ENCODE peak calls at places on chromosomes 4 and X, in seven cellular contexts. R is AG09309, V is endodermal cell, H is GM12865, S is left ventricle myocardium inferior, U is GM10248, L is Caco-2. M is an unnamed sample.

GRCh38 chr4:102599455-102599854 is 98.3 kb downstream of the NFKB1 start:
- DNase-seq in V (no peak), R (no peak), H (no peak), S (no peak), L (no peak), U (no peak), M (no peak)

GRCh38 chr4:77665381-77666069 is 59.9 kb downstream of the CXCL13 start:
- DNase-seq in R (no peak), H (no peak), S (no peak), V (no peak), U (no peak), L (no peak), M (no peak)

GRCh38 chr4:1338752-1339414 is 8.1 kb upstream of the UVSSA start:
- DNase-seq in R (no peak), U (no peak), V (no peak), L (no peak), S (no peak), H (no peak), M (no peak)

GRCh38 chrX:153631931-153632611 is 14.9 kb upstream of the DUSP9 start:
- DNase-seq in U (no peak), V (peak; percentile 41), H (no peak), S (no peak), R (no peak), L (no peak), M (no peak)

GRCh38 chr4:77777135-77777777 is 41.9 kb downstream of the CNOT6L start:
- DNase-seq in U (no peak), S (no peak), L (no peak), V (no peak), H (no peak), R (no peak), M (no peak)

GRCh38 chr4:152463562-152463961 is 72.3 kb downstream of the FBXW7 start:
- DNase-seq in R (no peak), H (no peak), L (no peak), U (no peak), V (no peak), S (no peak), M (no peak)

GRCh38 chrX:22800360-22800759 is 199.4 kb upstream of the DDX53 start:
- DNase-seq in V (no peak), U (no peak), S (peak; percentile 11), H (no peak), L (no peak), R (peak; percentile 72), M (no peak)

GRCh38 chr4:101346312-101346561 is 1.1 kb downstream of the PPP3CA start:
- DNase-seq in L (no peak), H (no peak), U (peak; percentile 38), V (no peak), S (no peak), R (no peak), M (no peak)

GRCh38 chr4:184805462-184806245 is 20.1 kb downstream of the ACSL1 start:
- DNase-seq in L (no peak), U (peak; percentile 36), S (peak; percentile 84), H (peak; percentile 39), V (peak; percentile 63), R (no peak), M (no peak)

GRCh38 chr4:3485011-3485881 is 22.1 kb downstream of the DOK7 start:
- DNase-seq in S (no peak), L (no peak), U (no peak), V (no peak), R (no peak), H (peak; percentile 32), M (peak; percentile 28)

GRCh38 chr4:69830529-69831269 is 29.2 kb downstream of the SULT1E1 start:
- DNase-seq in V (peak; percentile 66), U (no peak), R (no peak), H (peak; percentile 36), S (no peak), L (peak; percentile 67), M (peak; percentile 21)
- TF ChIP-seq CTCF in V (peak; percentile 40), U (no peak), R (no peak), H (no peak), S (no peak), L (peak; percentile 34), M (no peak)

DNA sequence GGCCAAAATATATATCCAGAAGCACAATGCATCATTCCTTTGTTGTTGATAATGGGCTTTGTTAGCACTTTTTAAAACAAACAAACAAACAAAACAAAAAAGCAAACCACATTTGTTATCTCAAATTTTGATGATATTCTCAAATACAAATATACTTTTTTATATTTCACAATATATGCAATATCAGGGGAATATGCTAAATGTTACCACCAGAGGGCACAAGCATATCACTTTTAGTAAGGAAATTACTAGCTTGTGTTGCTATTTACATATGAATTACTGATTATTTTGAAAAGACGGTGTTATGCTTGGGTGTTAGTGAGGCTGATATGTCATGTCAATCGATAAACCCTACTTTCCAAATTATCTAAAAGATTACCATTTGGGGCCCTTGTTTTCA is 29.1 kb downstream of the RIPPLY1 start:
- DNase-seq in V (no peak), H (peak; percentile 3), L (no peak), S (no peak), U (peak; percentile 13), R (no peak), M (no peak)
- TF ChIP-seq CTCF in V (peak; percentile 76), H (peak; percentile 18), L (peak; percentile 31), S (peak; percentile 43), U (peak; percentile 39), R (peak; percentile 55), M (peak; percentile 44)

DNA sequence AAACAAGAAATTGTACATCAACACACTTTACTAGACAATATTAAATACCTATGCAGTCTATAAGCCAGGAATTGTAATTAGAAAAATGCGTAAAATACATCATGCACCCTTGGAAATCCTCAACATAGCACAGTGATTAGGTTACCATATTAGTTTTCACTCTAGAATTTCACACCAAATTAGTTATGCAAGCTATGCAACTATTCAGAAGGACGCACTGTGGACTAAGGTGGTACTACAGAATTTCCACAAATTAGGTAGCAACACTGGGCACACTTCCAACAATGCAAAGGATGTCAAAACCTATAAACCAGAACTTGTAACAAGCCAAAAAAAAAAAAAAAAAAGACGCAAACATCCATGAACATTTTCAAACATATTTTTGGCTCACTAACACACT is 71.1 kb upstream of the ZCCHC13 start:
- DNase-seq in L (no peak), R (no peak), V (no peak), H (peak; percentile 4), S (no peak), U (no peak), M (no peak)
- TF ChIP-seq CTCF in L (no peak), R (peak; percentile 19), V (peak; percentile 61), H (no peak), S (no peak), U (no peak), M (no peak)

GRCh38 chr4:179738822-179739221 is 2296.6 kb upstream of the AGA start:
- DNase-seq in V (no peak), R (no peak), L (no peak), U (no peak), S (no peak), H (no peak), M (no peak)
- TF ChIP-seq CTCF in V (no peak), R (no peak), L (no peak), U (no peak), S (no peak), H (no peak), M (no peak)

GRCh38 chr4:7425171-7425570 is 9.6 kb downstream of the PSAPL1 start:
- DNase-seq in V (no peak), U (no peak), R (no peak), H (no peak), S (peak; percentile 3), L (no peak), M (no peak)

GRCh38 chr4:7426525-7427171 is 8.1 kb downstream of the PSAPL1 start:
- DNase-seq in L (no peak), V (peak; percentile 45), S (peak; percentile 11), U (no peak), H (no peak), R (no peak), M (no peak)

GRCh38 chr4:7424553-7425111 is 10.1 kb downstream of the PSAPL1 start:
- DNase-seq in U (no peak), H (no peak), V (peak; percentile 57), R (no peak), L (no peak), S (peak; percentile 1), M (no peak)

GRCh38 chr4:7427326-7428260 is 7.1 kb downstream of the PSAPL1 start:
- DNase-seq in L (no peak), S (peak; percentile 3), U (no peak), V (peak; percentile 47), R (no peak), H (no peak), M (no peak)

DNA sequence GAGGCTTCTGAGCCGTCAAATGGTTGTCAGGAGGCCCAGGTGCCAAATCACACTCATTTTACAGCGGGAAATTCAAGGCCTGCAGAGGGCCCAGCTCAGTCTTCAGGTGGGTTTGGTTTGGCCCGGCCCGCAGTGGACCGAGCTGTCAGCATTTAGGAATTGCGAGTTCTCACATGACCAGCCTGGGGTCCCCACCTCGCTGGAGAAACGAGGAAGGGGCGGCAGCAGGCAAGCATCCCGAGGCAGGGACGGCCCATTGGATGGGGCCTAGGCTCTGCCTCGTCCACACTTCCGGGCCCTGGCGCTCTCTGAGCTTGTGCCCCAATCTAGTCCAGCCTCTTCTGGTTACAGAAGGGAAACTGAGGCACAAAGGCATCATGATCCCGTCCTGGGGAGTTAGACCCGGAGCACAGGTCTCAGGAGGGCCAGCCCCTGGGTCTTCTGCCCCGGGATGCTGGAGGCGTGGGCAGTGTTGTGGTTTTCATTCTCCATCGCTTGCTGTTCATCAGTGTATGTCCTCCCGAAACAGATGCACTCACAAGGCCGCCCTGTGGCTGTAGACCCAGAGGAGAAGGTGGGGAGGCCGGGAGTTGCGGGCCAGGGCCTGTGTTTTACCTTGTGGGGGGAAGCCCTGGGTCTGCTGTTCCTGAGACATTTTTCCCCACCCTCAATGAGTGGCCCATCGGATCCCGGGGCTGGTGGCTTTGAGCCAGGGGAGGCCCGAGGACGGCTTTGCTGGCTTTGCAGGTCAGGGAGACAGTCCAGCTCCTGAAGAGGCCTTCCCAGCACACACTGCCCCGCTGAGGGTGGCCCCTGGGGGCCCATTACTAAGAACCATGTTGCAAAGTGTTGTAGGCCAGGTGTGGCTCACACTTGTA is 8.9 kb downstream of the PSAPL1 start:
- DNase-seq in L (no peak), S (peak; percentile 7), H (no peak), R (no peak), U (no peak), V (peak; percentile 56), M (no peak)
- TF ChIP-seq CTCF in L (no peak), S (no peak), H (no peak), R (no peak), U (no peak), V (no peak), M (no peak)

GRCh38 chr4:60019180-60019579 is 1180.9 kb upstream of the ADGRL3 start:
- DNase-seq in S (no peak), L (no peak), U (no peak), H (no peak), R (no peak), V (no peak), M (no peak)

GRCh38 chr4:60013458-60013857 is 1186.7 kb upstream of the ADGRL3 start:
- DNase-seq in R (no peak), V (no peak), L (no peak), U (no peak), H (no peak), S (no peak), M (no peak)
- TF ChIP-seq CTCF in R (no peak), V (no peak), L (no peak), U (no peak), H (no peak), S (no peak), M (no peak)